ENCODE peak calls at places on chromosomes 7 and 10, in nine cellular contexts. J is esophagus squamous epithelium; W is stimulated activated CD8-positive, alpha-beta memory T cell treated with anti-CD3 and anti-CD28 coated beads, Interleukin-7, amount 100 ng/mL, for 4 hours; A is NCI-H748 treated with DMSO at 0.1 percent for 48 hours; R is cardiac fibroblast; V is ovary; Q is activated CD8-positive, alpha-beta memory T cell treated with anti-CD3 and anti-CD28 coated beads for 24 hours; S is iPS-NIHi11; G is activated CD4-positive, alpha-beta T cell treated with anti-CD3 and anti-CD28 coated beads for 48 hours. X is an unnamed sample.

GRCh38 chr7:152894295-152895170 is 135.0 kb downstream of the ACTR3B start:
- DNase-seq in J (no peak), W (no peak), A (no peak), R (peak), V (no peak), Q (peak), S (peak), G (peak), X (no peak)

GRCh38 chr7:13989944-13990295 is 454 bp upstream of the ETV1 start:
- DNase-seq in J (no peak), W (no peak), A (peak), R (no peak), V (no peak), Q (no peak), S (no peak), G (no peak), X (no peak)

GRCh38 chr7:44150966-44151678 is 10.0 kb upstream of the MYL7 start:
- DNase-seq in J (no peak), W (no peak), A (no peak), R (no peak), V (no peak), Q (no peak), S (no peak), G (no peak), X (no peak)

GRCh38 chr7:150453892-150454291 is 3.5 kb downstream of the GIMAP8 start:
- DNase-seq in J (no peak), W (no peak), A (no peak), R (no peak), V (no peak), Q (no peak), S (no peak), G (no peak), X (no peak)

GRCh38 chr7:132004528-132004927 is 448.1 kb upstream of the PODXL start:
- DNase-seq in J (no peak), W (no peak), A (no peak), R (peak), V (no peak), Q (no peak), S (no peak), G (no peak), X (no peak)

GRCh38 chr10:70441161-70441876 is at the start of gene NODAL:
- DNase-seq in J (no peak), W (no peak), A (no peak), R (no peak), V (no peak), Q (peak), S (peak), G (peak), X (no peak)

GRCh38 chr7:78634073-78634472 is 819.4 kb downstream of the MAGI2 start:
- DNase-seq in J (no peak), W (no peak), A (no peak), R (no peak), V (no peak), Q (no peak), S (no peak), G (no peak), X (no peak)

GRCh38 chr7:94297397-94297838 is 97.3 kb upstream of the COL1A2 start:
- DNase-seq in J (no peak), W (no peak), A (no peak), R (peak), V (peak), Q (no peak), S (no peak), G (no peak), X (peak)

GRCh38 chr7:74569501-74570075 is 87.9 kb upstream of the GTF2I start:
- DNase-seq in J (no peak), W (no peak), A (no peak), R (no peak), V (no peak), Q (no peak), S (no peak), G (peak), X (no peak)

GRCh38 chr7:137992738-137993394 is 9.0 kb downstream of the CREB3L2 start:
- DNase-seq in J (no peak), W (no peak), A (no peak), R (peak), V (peak), Q (no peak), S (no peak), G (peak), X (peak)

GRCh38 chr10:90787906-90788491 is 69.8 kb downstream of the HTR7 start:
- DNase-seq in J (no peak), W (no peak), A (peak), R (peak), V (no peak), Q (no peak), S (peak), G (peak), X (no peak)

GRCh38 chr7:140685407-140686087 is 11.0 kb upstream of the NDUFB2 start:
- DNase-seq in J (no peak), W (no peak), A (no peak), R (no peak), V (no peak), Q (peak), S (no peak), G (no peak), X (peak)

GRCh38 chr7:104196161-104196560 is 11.7 kb downstream of the ORC5 start:
- DNase-seq in J (no peak), W (no peak), A (no peak), R (peak), V (no peak), Q (no peak), S (no peak), G (no peak), X (no peak)

GRCh38 chr10:30219977-30220751 is 128.9 kb downstream of the MTPAP start:
- DNase-seq in J (no peak), W (no peak), A (no peak), R (peak), V (no peak), Q (no peak), S (peak), G (no peak), X (no peak)

GRCh38 chr10:17713133-17713532 is 38.9 kb upstream of the TMEM236 start:
- DNase-seq in J (no peak), W (no peak), A (no peak), R (no peak), V (no peak), Q (no peak), S (no peak), G (no peak), X (no peak)

GRCh38 chr7:133561361-133561760 is 308.5 kb downstream of the EXOC4 start:
- DNase-seq in J (no peak), W (no peak), A (no peak), R (no peak), V (no peak), Q (no peak), S (no peak), G (no peak), X (no peak)

GRCh38 chr10:44857363-44858016 is 53.6 kb upstream of the TMEM72 start:
- DNase-seq in J (no peak), W (peak), A (peak), R (peak), V (peak), Q (peak), S (peak), G (peak), X (peak)

GRCh38 chr7:13032524-13032923 is 345.1 kb downstream of the ARL4A start:
- DNase-seq in J (no peak), W (no peak), A (no peak), R (no peak), V (no peak), Q (no peak), S (peak), G (no peak), X (no peak)

GRCh38 chr10:60654813-60655464 is 123.3 kb upstream of the CDK1 start:
- DNase-seq in J (no peak), W (no peak), A (no peak), R (peak), V (no peak), Q (no peak), S (no peak), G (no peak), X (no peak)

GRCh38 chr10:97001183-97001991 is 169.3 kb downstream of the LCOR start:
- DNase-seq in J (no peak), W (no peak), A (no peak), R (no peak), V (no peak), Q (no peak), S (no peak), G (no peak), X (no peak)

GRCh38 chr10:118958984-118959916 is 70.3 kb upstream of the NANOS1 start:
- DNase-seq in J (no peak), W (no peak), A (no peak), R (peak), V (peak), Q (peak), S (peak), G (no peak), X (peak)

GRCh38 chr7:65239707-65240352 is 133.8 kb upstream of the ZNF92 start:
- DNase-seq in J (no peak), W (no peak), A (no peak), R (no peak), V (no peak), Q (no peak), S (peak), G (no peak), X (no peak)

GRCh38 chr10:71378341-71379117 is 18.2 kb upstream of the CDH23 start:
- DNase-seq in J (no peak), W (no peak), A (no peak), R (no peak), V (no peak), Q (no peak), S (no peak), G (no peak), X (no peak)

GRCh38 chr7:139286144-139286543 is 55.0 kb upstream of the FMC1 start:
- DNase-seq in J (no peak), W (no peak), A (no peak), R (no peak), V (no peak), Q (no peak), S (no peak), G (no peak), X (no peak)